ENCODE peak calls at places on chromosomes 13 and 19, in six cellular contexts. A is neural progenitor cell, J is IMR-90, S is gastrocnemius medialis, X is OCI-LY7, G is keratinocyte. L is an unnamed sample.

GRCh38 chr13:41919031-41919740 is 41.7 kb downstream of the VWA8 start:
- DNase-seq in A (no peak), J (no peak), S (peak; percentile 31), X (peak; percentile 29), G (no peak), L (no peak)

GRCh38 chr19:15101479-15102082 is 5.6 kb upstream of the SYDE1 start:
- DNase-seq in A (peak; percentile 45), J (peak; percentile 56), S (no peak), X (peak; percentile 44), G (no peak), L (peak; percentile 12)

GRCh38 chr19:32789429-32789828 is 69.9 kb downstream of the TDRD12 start:
- DNase-seq in A (no peak), J (no peak), S (no peak), X (no peak), G (no peak), L (no peak)

GRCh38 chr19:31725051-31725450 is 375.8 kb upstream of the TSHZ3 start:
- DNase-seq in A (no peak), J (no peak), S (no peak), X (no peak), G (no peak), L (no peak)

GRCh38 chr13:99988469-99989375 is 7.1 kb downstream of the ZIC2 start:
- DNase-seq in A (peak; percentile 70), J (no peak), S (no peak), X (no peak), G (no peak), L (no peak)

GRCh38 chr13:50948576-50948975 is 39.0 kb downstream of the RNASEH2B start:
- DNase-seq in A (no peak), J (peak; percentile 5), S (no peak), X (no peak), G (no peak), L (no peak)

GRCh38 chr19:51422053-51422448 is 4.6 kb upstream of the SIGLEC10 start:
- DNase-seq in A (peak; percentile 96), J (peak; percentile 59), S (peak; percentile 17), X (peak; percentile 84), G (no peak), L (no peak)

GRCh38 chr19:45883586-45883880 is 2.4 kb downstream of the IRF2BP1 start:
- DNase-seq in A (no peak), J (no peak), S (no peak), X (no peak), G (no peak), L (no peak)

GRCh38 chr13:44974056-44974798 is 15.0 kb downstream of the NUFIP1 start:
- DNase-seq in A (no peak), J (peak; percentile 65), S (no peak), X (no peak), G (no peak), L (no peak)

GRCh38 chr13:95505976-95506375 is 46.5 kb upstream of the CLDN10 start:
- DNase-seq in A (peak; percentile 32), J (no peak), S (no peak), X (no peak), G (no peak), L (no peak)

GRCh38 chr19:53057904-53058579 is 13.5 kb downstream of the ERVV-2 start:
- DNase-seq in A (peak; percentile 66), J (no peak), S (no peak), X (no peak), G (no peak), L (no peak)

GRCh38 chr19:5645409-5645808 is 22.5 kb downstream of the SAFB start:
- DNase-seq in A (no peak), J (no peak), S (no peak), X (no peak), G (no peak), L (no peak)

GRCh38 chr19:45247136-45247535 is 1.9 kb upstream of the EXOC3L2 start:
- DNase-seq in A (no peak), J (no peak), S (no peak), X (no peak), G (no peak), L (no peak)

GRCh38 chr13:75123428-75123827 is 358.5 kb downstream of the TBC1D4 start:
- DNase-seq in A (no peak), J (no peak), S (no peak), X (no peak), G (no peak), L (no peak)

GRCh38 chr19:28217064-28217463 is 995.9 kb downstream of the UQCRFS1 start:
- DNase-seq in A (peak; percentile 39), J (no peak), S (no peak), X (no peak), G (no peak), L (no peak)

GRCh38 chr13:104757712-104758111 is 1691.5 kb upstream of the SLC10A2 start:
- DNase-seq in A (no peak), J (no peak), S (no peak), X (no peak), G (no peak), L (no peak)

GRCh38 chr13:23087884-23088283 is 92.9 kb upstream of the SGCG start:
- DNase-seq in A (peak; percentile 24), J (peak; percentile 20), S (no peak), X (peak; percentile 16), G (no peak), L (no peak)

GRCh38 chr13:52850396-52851152 is 2.1 kb upstream of the PCDH8 start:
- DNase-seq in A (peak; percentile 93), J (peak; percentile 7), S (no peak), X (no peak), G (no peak), L (no peak)

GRCh38 chr19:12194827-12195500 is 32.1 kb downstream of the ZNF136 start:
- DNase-seq in A (no peak), J (peak; percentile 6), S (peak; percentile 33), X (no peak), G (peak; percentile 25), L (no peak)

GRCh38 chr19:801030-801860 is 4.0 kb downstream of the PTBP1 start:
- DNase-seq in A (no peak), J (no peak), S (no peak), X (no peak), G (no peak), L (no peak)

GRCh38 chr13:75876371-75877050 is 240.4 kb downstream of the LMO7 start:
- DNase-seq in A (peak; percentile 71), J (peak; percentile 73), S (peak; percentile 36), X (peak; percentile 69), G (peak; percentile 5), L (peak; percentile 33)

GRCh38 chr19:8517551-8518442 is 3.8 kb upstream of the ZNF414 start:
- DNase-seq in A (no peak), J (no peak), S (no peak), X (peak; percentile 52), G (no peak), L (no peak)

GRCh38 chr13:72585254-72585653 is 142.2 kb downstream of the MZT1 start:
- DNase-seq in A (no peak), J (no peak), S (no peak), X (no peak), G (no peak), L (no peak)

GRCh38 chr13:75818181-75819110 is 182.3 kb downstream of the LMO7 start:
- DNase-seq in A (no peak), J (no peak), S (no peak), X (no peak), G (no peak), L (no peak)

GRCh38 chr13:39047560-39047959 is 9.3 kb downstream of the NHLRC3 start:
- DNase-seq in A (peak; percentile 42), J (no peak), S (no peak), X (no peak), G (no peak), L (no peak)

GRCh38 chr19:33798701-33799111 is 2.0 kb downstream of the KCTD15 start:
- DNase-seq in A (peak; percentile 74), J (peak; percentile 27), S (no peak), X (no peak), G (no peak), L (no peak)

GRCh38 chr13:35848316-35848715 is 282.9 kb downstream of the DCLK1 start:
- DNase-seq in A (no peak), J (no peak), S (no peak), X (no peak), G (no peak), L (no peak)

DNA sequence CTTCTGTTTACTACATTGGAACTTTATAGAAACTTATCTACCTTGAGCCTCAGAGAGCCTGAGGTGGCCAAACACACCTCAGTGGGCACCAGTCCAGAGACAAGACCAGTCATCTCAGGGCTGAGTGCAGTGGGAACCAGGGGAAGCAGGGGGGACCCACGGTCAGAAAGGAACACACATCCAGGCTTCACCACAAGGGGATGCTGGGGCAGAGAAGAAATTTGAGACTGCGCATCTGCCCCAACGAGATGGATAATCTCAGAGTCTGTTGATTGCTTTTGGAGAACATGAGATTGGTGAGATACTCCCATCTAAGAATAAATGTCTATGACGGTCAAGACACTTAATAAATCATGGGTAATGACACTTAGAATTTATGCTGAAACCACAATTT is 98.7 kb downstream of the DOCK9 start:
- DNase-seq in A (no peak), J (no peak), S (no peak), X (no peak), G (no peak), L (no peak)
- TF ChIP-seq CTCF in A (no peak), J (no peak), S (no peak), X (no peak), G (no peak), L (no peak)

DNA sequence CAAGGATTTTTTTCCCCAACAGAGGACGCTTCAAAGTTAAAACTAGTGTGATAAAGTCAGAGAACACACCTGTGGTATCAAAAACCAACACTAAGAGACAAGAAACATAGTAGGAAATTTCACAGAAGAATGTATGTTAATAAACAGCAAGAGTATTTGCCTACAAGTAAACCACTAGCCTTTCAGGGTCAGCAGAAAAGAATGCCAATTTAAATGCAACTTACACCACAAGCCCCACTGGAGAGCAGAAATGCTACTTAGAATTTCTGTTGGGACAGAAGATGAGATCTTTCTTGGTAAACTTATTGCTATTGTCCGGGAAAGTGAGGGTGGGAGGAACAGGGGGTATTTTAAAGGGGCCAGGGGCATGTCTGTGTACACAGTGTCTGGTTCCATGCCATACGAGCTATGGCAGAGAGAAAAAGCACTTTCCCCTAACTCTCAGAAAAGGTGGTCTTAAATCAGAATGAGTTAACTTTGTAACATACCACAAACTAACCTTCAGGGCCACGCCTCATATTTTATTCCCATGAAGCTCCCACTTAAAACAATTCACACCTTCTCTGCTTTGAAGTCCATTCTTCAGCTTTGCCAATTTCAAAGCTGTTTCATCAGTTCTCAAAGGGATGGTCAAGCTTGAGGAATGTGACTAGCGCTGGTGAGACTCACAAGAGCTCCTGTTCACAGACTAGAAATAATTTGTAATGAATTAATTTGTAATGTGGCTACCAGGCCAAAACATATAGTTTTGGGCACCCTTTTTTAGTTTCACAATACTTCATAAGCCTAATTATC is 68.4 kb downstream of the STK24 start:
- DNase-seq in A (no peak), J (peak; percentile 79), S (no peak), X (no peak), G (no peak), L (no peak)
- H3K4me3 ChIP-seq in A (no peak overlapping the region), J (no peak overlapping the region), S (no peak overlapping the region), X (no peak overlapping the region), G (no peak overlapping the region), L (no peak overlapping the region)

DNA sequence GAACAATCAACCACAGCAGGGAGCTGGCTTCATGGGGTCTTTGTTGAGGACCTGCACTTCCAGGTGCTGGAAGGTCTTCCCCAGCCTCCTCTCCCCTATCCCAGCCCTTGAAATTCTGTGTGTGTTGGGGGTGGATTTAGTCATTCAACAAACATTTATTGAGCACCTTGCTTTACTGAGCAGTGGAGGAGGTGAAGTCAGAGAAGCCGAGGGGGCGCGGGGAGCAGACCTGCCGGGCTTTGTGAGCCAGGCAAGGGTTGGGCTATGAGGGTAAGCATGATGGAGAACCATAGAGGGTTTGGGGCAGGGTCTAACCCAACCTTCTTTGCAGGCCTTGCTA is 3.5 kb upstream of the C19orf85 start:
- DNase-seq in A (no peak), J (no peak), S (no peak), X (no peak), G (no peak), L (no peak)
- TF ChIP-seq CTCF in A (no peak), J (no peak), S (no peak), X (no peak), G (peak; percentile 1), L (no peak)

GRCh38 chr19:49359851-49360845 is 2.1 kb downstream of the TEAD2 start:
- DNase-seq in A (no peak), J (no peak), S (no peak), X (peak; percentile 54), G (no peak), L (no peak)
- H3K4me3 ChIP-seq in A (peak overlapping the region; percentile 76), J (peak overlapping the region; percentile 82), S (no peak overlapping the region), X (no peak overlapping the region), G (no peak overlapping the region), L (no peak overlapping the region)

L was measured in GM12864.